ENCODE peak calls at places on chromosome 4, in four cellular contexts. V, J, F and M are unnamed samples.

GRCh38 chr4:5168891-5169290 is 117.6 kb downstream of the STK32B start:
- DNase-seq in J (no peak), F (no peak), V (no peak), M (no peak)

GRCh38 chr4:182825003-182825402 is 92.2 kb downstream of the DCTD start:
- DNase-seq in V (no peak), J (no peak), F (no peak), M (no peak)

GRCh38 chr4:13525606-13526281 is 18.6 kb downstream of the NKX3-2 start:
- DNase-seq in F (no peak), V (no peak), J (no peak), M (no peak)

GRCh38 chr4:122784261-122784660 is 42.4 kb upstream of the FGF2 start:
- DNase-seq in V (no peak), J (no peak), F (no peak), M (no peak)

GRCh38 chr4:4759233-4759632 is 100.2 kb upstream of the MSX1 start:
- DNase-seq in J (no peak), V (no peak), F (no peak), M (no peak)

GRCh38 chr4:13558881-13559280 is 14.6 kb upstream of the NKX3-2 start:
- DNase-seq in V (no peak), J (no peak), F (no peak), M (no peak)

GRCh38 chr4:53987761-53988171 is 76.6 kb downstream of the CHIC2 start:
- DNase-seq in F (no peak), V (no peak), J (no peak), M (peak; percentile 16)

GRCh38 chr4:96558466-96558865 is 718.6 kb downstream of the PDHA2 start:
- DNase-seq in J (no peak), V (no peak), F (no peak), M (no peak)

GRCh38 chr4:13368262-13368661 is 115.9 kb downstream of the RAB28 start:
- DNase-seq in J (no peak), V (no peak), F (peak; percentile 82), M (peak; percentile 17)

GRCh38 chr4:183912585-183912984 is 7.5 kb downstream of the STOX2 start:
- DNase-seq in F (no peak), J (no peak), V (no peak), M (no peak)

GRCh38 chr4:119604266-119604665 is 24.3 kb downstream of the PDE5A start:
- DNase-seq in F (no peak), V (no peak), J (no peak), M (no peak)

GRCh38 chr4:78954048-78954666 is 14.9 kb upstream of the PAQR3 start:
- DNase-seq in F (peak; percentile 36), V (peak; percentile 42), J (no peak), M (peak; percentile 9)

GRCh38 chr4:168868856-168869201 is 141.2 kb downstream of the CBR4 start:
- DNase-seq in F (no peak), J (no peak), V (no peak), M (no peak)

GRCh38 chr4:102036619-102037376 is 246.3 kb downstream of the BANK1 start:
- DNase-seq in J (no peak), V (no peak), F (no peak), M (no peak)

GRCh38 chr4:70992354-70992753 is 1.1 kb upstream of the DCK start:
- DNase-seq in V (no peak), J (no peak), F (peak; percentile 57), M (no peak)

GRCh38 chr4:112509243-112510190 is 6.5 kb downstream of the NEUROG2 start:
- DNase-seq in V (no peak), F (no peak), J (no peak), M (no peak)

GRCh38 chr4:169137555-169137920 is 127.5 kb upstream of the CBR4 start:
- DNase-seq in J (no peak), V (no peak), F (no peak), M (no peak)

GRCh38 chr4:70902577-70903281 is 560 bp downstream of the MOB1B start:
- DNase-seq in J (no peak), V (peak; percentile 46), F (peak; percentile 50), M (no peak)

GRCh38 chr4:60790608-60791007 is 409.5 kb upstream of the ADGRL3 start:
- DNase-seq in V (no peak), F (no peak), J (no peak), M (no peak)

GRCh38 chr4:175622887-175623286 is 189.2 kb downstream of the GPM6A start:
- DNase-seq in J (no peak), F (no peak), V (peak; percentile 5), M (no peak)

GRCh38 chr4:152064753-152065152 is 303.9 kb upstream of the GATB start:
- DNase-seq in V (no peak), J (no peak), F (no peak), M (no peak)

GRCh38 chr4:87882321-87882720 is 49.6 kb downstream of the MEPE start:
- DNase-seq in F (no peak), V (no peak), J (no peak), M (no peak)

GRCh38 chr4:147599764-147600163 is 17.4 kb upstream of the TMEM184C start:
- DNase-seq in V (no peak), J (no peak), F (no peak), M (no peak)

GRCh38 chr4:32022071-32022470 is 1301.9 kb downstream of the PCDH7 start:
- DNase-seq in J (no peak), F (peak; percentile 60), V (no peak), M (no peak)

GRCh38 chr4:44495136-44495535 is 46.5 kb upstream of the KCTD8 start:
- DNase-seq in F (no peak), V (no peak), J (no peak), M (no peak)

GRCh38 chr4:165518024-165518616 is 139.3 kb downstream of the CPE start:
- DNase-seq in F (no peak), J (no peak), V (no peak), M (no peak)

GRCh38 chr4:54276633-54277426 is 47.7 kb downstream of the PDGFRA start:
- DNase-seq in V (no peak), F (no peak), J (no peak), M (no peak)

GRCh38 chr4:165716472-165716871 is 156.6 kb upstream of the TLL1 start:
- DNase-seq in J (no peak), F (no peak), V (no peak), M (no peak)

GRCh38 chr4:48963042-48963679 is 22.9 kb upstream of the CWH43 start:
- DNase-seq in F (peak; percentile 72), V (peak; percentile 54), J (peak; percentile 21), M (peak; percentile 82)

GRCh38 chr4:147964519-147964918 is 232.6 kb downstream of the ARHGAP10 start:
- DNase-seq in J (no peak), F (no peak), V (no peak), M (no peak)

GRCh38 chr4:2800691-2801596 is 8.1 kb downstream of the SH3BP2 start:
- DNase-seq in V (no peak), J (peak; percentile 41), F (peak; percentile 55), M (peak; percentile 92)

GRCh38 chr4:89493367-89493766 is 185.8 kb upstream of the GPRIN3 start:
- DNase-seq in J (no peak), F (no peak), V (no peak), M (no peak)

GRCh38 chr4:74968456-74969164 is 35.7 kb downstream of the PARM1 start:
- DNase-seq in J (no peak), F (no peak), V (no peak), M (no peak)

GRCh38 chr4:74962584-74962983 is 29.7 kb downstream of the PARM1 start:
- DNase-seq in F (no peak), J (no peak), V (no peak), M (no peak)

GRCh38 chr4:74967324-74967723 is 34.4 kb downstream of the PARM1 start:
- DNase-seq in J (no peak), V (no peak), F (no peak), M (no peak)

GRCh38 chr4:74961230-74961629 is 28.3 kb downstream of the PARM1 start:
- DNase-seq in J (no peak), V (no peak), F (no peak), M (no peak)

DNA sequence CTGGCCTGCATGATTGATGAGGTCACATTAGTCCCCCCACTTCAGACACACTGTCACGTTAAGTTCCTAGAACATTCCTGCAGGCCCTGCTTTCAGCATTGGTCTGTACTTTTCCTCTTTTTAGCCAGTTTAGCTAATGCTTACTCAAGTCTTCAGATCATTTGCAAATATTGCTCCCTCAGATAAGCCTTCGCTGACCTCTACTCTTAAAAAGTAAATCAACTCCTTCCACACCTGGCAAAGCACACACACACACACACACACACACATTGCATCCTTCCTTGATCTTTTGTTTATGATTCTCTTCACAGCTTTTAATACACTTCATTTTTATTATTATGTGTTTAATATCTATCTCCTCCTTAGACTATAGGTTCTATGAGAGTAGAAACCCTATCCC is 31.4 kb downstream of the PARM1 start:
- DNase-seq in F (no peak), J (no peak), V (no peak), M (no peak)
- TF ChIP-seq TARDBP in F (no peak), J (no peak), V (no peak), M (no peak)

DNA sequence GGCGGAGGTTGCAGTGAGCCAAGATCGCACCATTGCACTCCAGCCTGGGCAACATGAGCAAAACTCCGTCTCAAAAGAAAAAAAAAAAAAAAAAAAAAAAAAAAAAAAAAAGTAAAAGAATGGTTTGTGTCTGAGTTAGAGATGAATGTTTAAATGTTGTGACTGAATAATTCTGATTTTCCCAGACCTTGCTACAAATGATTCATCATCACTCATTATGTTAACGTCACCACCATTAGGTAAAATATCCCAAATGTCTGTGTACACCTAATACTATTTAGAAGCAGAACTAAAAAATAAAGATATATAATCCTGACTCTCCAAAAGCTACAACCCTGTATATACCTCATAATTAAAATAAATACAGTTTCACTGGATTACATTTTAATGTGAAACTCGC is 70.8 kb downstream of the HHIP start:
- DNase-seq in F (no peak), J (no peak), V (no peak), M (no peak)
- TF ChIP-seq TARDBP in F (no peak), J (no peak), V (no peak), M (no peak)

GRCh38 chr4:40586034-40586433 is 43.6 kb downstream of the RBM47 start:
- DNase-seq in J (no peak), F (no peak), V (no peak), M (no peak)

GRCh38 chr4:40584517-40585141 is 45.0 kb downstream of the RBM47 start:
- DNase-seq in V (no peak), F (no peak), J (no peak), M (no peak)

GRCh38 chr4:40582413-40582812 is 47.3 kb downstream of the RBM47 start:
- DNase-seq in V (no peak), F (no peak), J (no peak), M (no peak)

GRCh38 chr4:40585201-40585789 is 44.4 kb downstream of the RBM47 start:
- DNase-seq in V (no peak), F (no peak), J (no peak), M (no peak)

DNA sequence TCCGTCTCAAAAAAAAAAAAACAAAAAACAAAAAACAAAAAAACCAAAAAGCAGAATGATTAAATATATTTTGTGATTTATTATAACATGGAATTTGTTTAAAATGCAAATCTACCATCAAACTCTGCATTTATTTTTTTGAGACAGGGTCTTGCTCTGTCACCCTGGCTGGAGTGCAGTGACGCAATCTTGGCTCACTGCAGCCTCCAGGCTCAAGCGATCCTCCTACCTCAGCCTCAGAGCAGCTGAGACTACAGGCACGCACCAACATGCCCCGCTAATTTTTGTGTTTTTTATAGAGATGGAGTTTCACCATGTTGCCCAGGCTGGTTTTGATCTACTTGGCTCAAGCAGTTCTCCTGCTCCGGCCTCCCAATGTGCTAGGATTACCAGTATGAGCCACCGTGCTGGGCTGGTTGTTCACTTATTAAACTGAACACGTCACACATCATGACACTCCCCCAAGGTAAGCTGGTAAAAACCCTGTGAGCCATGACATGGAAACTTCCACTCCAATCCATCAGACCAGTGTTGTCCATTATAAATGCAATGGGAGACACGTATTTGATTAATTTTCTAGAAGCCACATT is 45.7 kb downstream of the RBM47 start:
- DNase-seq in V (no peak), J (no peak), F (no peak), M (no peak)
- TF ChIP-seq TARDBP in V (no peak), J (no peak), F (no peak), M (no peak)

GRCh38 chr4:98502624-98503023 is 155.8 kb downstream of the TSPAN5 start:
- DNase-seq in F (no peak), V (no peak), J (no peak), M (no peak)
- TF ChIP-seq TARDBP in F (no peak), V (no peak), J (no peak), M (no peak)